ENCODE peak calls at places on chromosomes 4 and X, in six cellular contexts. Z is suprapubic skin, C is IMR-90, O is right lobe of liver, M is adrenal gland, E is body of pancreas. Q is an unnamed sample.

GRCh38 chr4:104815593-104816156 is 321.0 kb upstream of the CXXC4 start:
- DNase-seq in Z (no peak), M (no peak), E (peak; percentile 31), C (no peak), O (no peak), Q (no peak)

GRCh38 chrX:42102586-42103282 is 179.4 kb upstream of the CASK start:
- DNase-seq in Z (no peak), E (no peak), M (no peak), O (no peak), C (no peak), Q (no peak)

GRCh38 chrX:19811807-19812604 is 75.4 kb downstream of the SH3KBP1 start:
- DNase-seq in M (no peak), Z (no peak), O (no peak), E (no peak), C (peak; percentile 87), Q (no peak)

GRCh38 chr4:138897818-138898226 is 117.8 kb upstream of the NOCT start:
- DNase-seq in E (no peak), C (peak; percentile 94), O (no peak), Z (no peak), M (no peak), Q (no peak)

GRCh38 chrX:154059231-154059630 is 38.3 kb downstream of the MECP2 start:
- DNase-seq in C (no peak), Z (no peak), E (no peak), O (no peak), M (no peak), Q (peak; percentile 5)

GRCh38 chr4:84782517-84782916 is 184.0 kb downstream of the WDFY3 start:
- DNase-seq in M (no peak), E (no peak), O (no peak), Z (no peak), C (no peak), Q (no peak)

GRCh38 chr4:2433609-2434350 is 15.0 kb downstream of the CFAP99 start:
- DNase-seq in E (no peak), O (peak; percentile 49), M (no peak), Z (no peak), C (no peak), Q (no peak)

GRCh38 chr4:116516711-116517110 is 568.7 kb downstream of the TRAM1L1 start:
- DNase-seq in C (no peak), E (no peak), Z (no peak), M (no peak), O (no peak), Q (no peak)

DNA sequence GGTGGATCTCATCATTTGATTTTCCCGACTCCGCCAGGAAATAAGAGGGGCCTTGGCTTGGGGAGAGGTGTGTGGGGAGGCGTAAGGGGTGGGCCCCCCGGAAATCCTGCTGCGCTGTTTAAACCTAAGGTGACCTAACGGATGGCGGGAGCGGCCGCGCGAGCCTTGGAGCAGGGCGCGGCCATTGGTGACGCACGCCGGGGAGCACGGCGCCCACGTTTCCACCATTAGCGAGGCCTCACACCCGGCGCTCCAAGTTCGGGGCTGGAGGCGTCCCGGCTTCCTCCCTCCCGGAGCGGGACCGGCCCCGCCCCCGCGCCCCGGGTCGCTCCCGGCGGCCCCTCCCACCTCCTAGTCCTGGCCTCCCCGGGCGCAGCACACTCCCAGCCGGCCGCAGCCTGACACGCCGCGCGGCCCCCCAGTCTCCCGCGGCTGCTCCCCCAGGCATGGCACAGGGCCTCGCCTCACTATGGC is at the start of gene SMS:
- DNase-seq in C (peak; percentile 75), E (peak; percentile 79), O (peak; percentile 83), Z (peak; percentile 78), M (peak; percentile 69), Q (peak; percentile 90)
- H3K4me3 ChIP-seq in C (peak within 1 kb of the TSS; percentile 91), E (peak within 1 kb of the TSS; percentile 10), O (peak within 1 kb of the TSS; percentile 65), Z (peak within 1 kb of the TSS; percentile 57), M (no peak within 1 kb of the TSS), Q (peak within 1 kb of the TSS; percentile 64)

GRCh38 chrX:48919947-48920712 is 1.3 kb upstream of the PIM2 start:
- DNase-seq in E (no peak), O (no peak), Z (no peak), M (no peak), C (no peak), Q (no peak)
- TF ChIP-seq POLR2A in E (no peak), O (no peak), Z (no peak), M (no peak), C (no peak), Q (no peak)

DNA sequence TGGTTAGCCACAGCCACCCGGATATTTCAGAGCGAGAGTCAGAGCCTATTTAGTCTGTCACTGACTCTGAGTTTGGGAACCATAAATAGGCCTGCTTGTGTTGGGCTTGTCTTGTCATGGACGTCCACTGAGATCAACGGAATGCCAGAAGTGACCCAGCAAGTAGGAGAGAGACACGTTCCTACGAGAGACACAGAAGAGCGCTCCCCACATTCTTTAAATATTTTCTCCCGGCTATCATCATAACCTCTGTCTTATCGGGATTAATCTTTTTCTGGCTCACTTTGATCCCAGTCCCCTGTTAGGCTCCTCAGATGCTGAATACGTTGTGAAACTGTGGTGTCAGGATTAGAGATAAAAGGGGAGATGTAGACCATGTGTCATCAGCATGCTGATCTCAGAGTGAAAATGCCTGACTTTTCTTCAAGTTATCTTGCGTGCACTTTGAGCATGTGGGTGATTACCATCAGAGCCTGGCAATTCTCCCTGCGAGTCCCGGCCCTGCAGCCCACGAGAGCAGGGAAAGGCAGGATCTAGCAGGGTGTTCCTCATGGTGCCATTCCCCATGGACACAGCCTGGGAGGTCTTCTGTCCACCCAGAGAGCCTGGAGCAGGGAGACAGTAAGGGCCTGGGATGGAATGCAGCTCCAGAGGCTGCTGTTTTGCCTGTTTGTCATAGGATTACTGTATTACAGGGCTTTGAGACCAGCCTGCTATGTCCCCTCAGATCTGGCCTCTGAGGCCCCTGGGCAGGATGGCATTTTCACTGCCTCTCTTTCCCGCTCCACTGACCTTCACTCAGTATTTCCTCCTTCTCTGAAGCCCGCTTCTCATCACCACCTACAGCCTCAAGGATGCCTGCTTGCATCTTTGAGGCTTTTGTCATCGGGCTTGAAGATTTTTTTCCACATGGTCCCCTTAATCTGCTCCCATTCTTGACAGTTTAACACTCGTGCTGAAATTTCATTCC is 2.8 kb upstream of the TENM3 start:
- DNase-seq in Z (no peak), E (no peak), C (peak; percentile 89), M (peak; percentile 74), O (no peak), Q (no peak)
- H3K4me3 ChIP-seq in Z (no peak overlapping the region), E (no peak overlapping the region), C (no peak overlapping the region), M (no peak overlapping the region), O (no peak overlapping the region), Q (no peak overlapping the region)

GRCh38 chrX:112840382-112841113 is at the start of gene AMOT:
- DNase-seq in C (peak; percentile 60), Z (peak; percentile 88), E (peak; percentile 78), O (peak; percentile 87), M (peak; percentile 69), Q (peak; percentile 87)
- TF ChIP-seq POLR2A in C (no peak), Z (no peak), E (peak; percentile 2), O (no peak), M (no peak), Q (peak; percentile 42)

DNA sequence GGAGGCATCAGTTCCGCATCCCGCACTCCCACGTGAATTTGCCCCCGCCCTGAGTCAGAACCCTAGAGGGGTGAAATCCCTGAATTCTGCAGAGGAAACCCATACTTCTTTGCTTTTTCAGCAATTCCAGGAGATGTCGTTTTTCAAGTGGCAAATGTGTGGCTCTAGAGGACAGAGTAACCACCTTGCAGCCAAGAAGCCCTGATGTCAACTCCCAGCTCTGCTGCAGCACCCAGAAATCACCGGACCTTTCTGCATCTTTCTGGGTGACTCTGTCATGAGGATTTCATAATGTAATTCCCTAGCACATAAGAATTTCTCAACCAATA is 56.5 kb downstream of the LGI2 start:
- DNase-seq in E (no peak), Z (no peak), O (no peak), M (no peak), C (no peak), Q (no peak)
- H3K4me3 ChIP-seq in E (no peak overlapping the region), Z (no peak overlapping the region), O (no peak overlapping the region), M (no peak overlapping the region), C (no peak overlapping the region), Q (no peak overlapping the region)

GRCh38 chr4:37439809-37440518 is 195.4 kb downstream of the NWD2 start:
- DNase-seq in Z (no peak), C (no peak), E (no peak), O (no peak), M (no peak), Q (no peak)

GRCh38 chr4:37440519-37440900 is 196.0 kb downstream of the NWD2 start:
- DNase-seq in E (no peak), O (no peak), C (no peak), Z (no peak), M (no peak), Q (no peak)

GRCh38 chr4:37438880-37439279 is 194.3 kb downstream of the NWD2 start:
- DNase-seq in O (no peak), C (no peak), Z (no peak), M (no peak), E (no peak), Q (no peak)

GRCh38 chr4:37442062-37442323 is 197.4 kb downstream of the NWD2 start:
- DNase-seq in E (no peak), O (no peak), Z (no peak), M (no peak), C (no peak), Q (no peak)

GRCh38 chr4:37441231-37442061 is 196.9 kb downstream of the NWD2 start:
- DNase-seq in C (no peak), E (no peak), M (no peak), O (no peak), Z (no peak), Q (no peak)
- TF ChIP-seq POLR2A in C (no peak), E (no peak), M (no peak), O (no peak), Z (no peak), Q (no peak)

Q was measured in sigmoid colon.